ENCODE peak calls at places on chromosomes 7 and 10, in six cellular contexts. One of them, this sample, is unnamed.

GRCh38 chr7:130344248-130344866 is at the start of gene CPA5:
- DNase-seq in Right ventricle myocardium superior: no peak
- DNase-seq in stimulated activated CD8-positive, alpha-beta memory T cell treated with anti-CD3 and anti-CD28 coated beads, Interleukin-15, amount 100 ng/mL, for 24 hours: no peak
- DNase-seq in EL: no peak
- DNase-seq in CD8-positive, alpha-beta T cell: no peak
- DNase-seq in ELR: no peak
- DNase-seq in this sample: no peak

GRCh38 chr10:101227765-101228681 is 1.2 kb downstream of the LBX1 start:
- DNase-seq in ELR: no peak
- DNase-seq in stimulated activated CD8-positive, alpha-beta memory T cell treated with anti-CD3 and anti-CD28 coated beads, Interleukin-15, amount 100 ng/mL, for 24 hours: no peak
- DNase-seq in CD8-positive, alpha-beta T cell: no peak
- DNase-seq in Right ventricle myocardium superior: peak; percentile 18
- DNase-seq in EL: no peak
- DNase-seq in this sample: no peak

GRCh38 chr7:1532456-1533254 is 2.2 kb downstream of the MAFK start:
- DNase-seq in EL: peak; percentile 93
- DNase-seq in CD8-positive, alpha-beta T cell: peak; percentile 42
- DNase-seq in ELR: peak; percentile 99
- DNase-seq in stimulated activated CD8-positive, alpha-beta memory T cell treated with anti-CD3 and anti-CD28 coated beads, Interleukin-15, amount 100 ng/mL, for 24 hours: no peak
- DNase-seq in Right ventricle myocardium superior: peak; percentile 86
- DNase-seq in this sample: peak; percentile 93

GRCh38 chr10:131690805-131691239 is 210.0 kb upstream of the PPP2R2D start:
- DNase-seq in EL: no peak
- DNase-seq in ELR: no peak
- DNase-seq in stimulated activated CD8-positive, alpha-beta memory T cell treated with anti-CD3 and anti-CD28 coated beads, Interleukin-15, amount 100 ng/mL, for 24 hours: no peak
- DNase-seq in Right ventricle myocardium superior: no peak
- DNase-seq in CD8-positive, alpha-beta T cell: no peak
- DNase-seq in this sample: no peak

GRCh38 chr7:101172005-101172853 is 6.9 kb upstream of the VGF start:
- DNase-seq in EL: no peak
- DNase-seq in CD8-positive, alpha-beta T cell: no peak
- DNase-seq in Right ventricle myocardium superior: no peak
- DNase-seq in ELR: no peak
- DNase-seq in stimulated activated CD8-positive, alpha-beta memory T cell treated with anti-CD3 and anti-CD28 coated beads, Interleukin-15, amount 100 ng/mL, for 24 hours: no peak
- DNase-seq in this sample: no peak

GRCh38 chr7:2707481-2707880 is 19.5 kb downstream of the AMZ1 start:
- DNase-seq in Right ventricle myocardium superior: no peak
- DNase-seq in ELR: no peak
- DNase-seq in stimulated activated CD8-positive, alpha-beta memory T cell treated with anti-CD3 and anti-CD28 coated beads, Interleukin-15, amount 100 ng/mL, for 24 hours: no peak
- DNase-seq in CD8-positive, alpha-beta T cell: no peak
- DNase-seq in EL: no peak
- DNase-seq in this sample: no peak

GRCh38 chr10:33428706-33429105 is 94.2 kb upstream of the NRP1 start:
- DNase-seq in CD8-positive, alpha-beta T cell: no peak
- DNase-seq in EL: no peak
- DNase-seq in stimulated activated CD8-positive, alpha-beta memory T cell treated with anti-CD3 and anti-CD28 coated beads, Interleukin-15, amount 100 ng/mL, for 24 hours: no peak
- DNase-seq in ELR: no peak
- DNase-seq in Right ventricle myocardium superior: no peak
- DNase-seq in this sample: no peak

GRCh38 chr7:143289421-143289820 is 1.3 kb downstream of the CASP2 start:
- DNase-seq in stimulated activated CD8-positive, alpha-beta memory T cell treated with anti-CD3 and anti-CD28 coated beads, Interleukin-15, amount 100 ng/mL, for 24 hours: no peak
- DNase-seq in CD8-positive, alpha-beta T cell: no peak
- DNase-seq in ELR: peak; percentile 12
- DNase-seq in Right ventricle myocardium superior: no peak
- DNase-seq in EL: peak; percentile 13
- DNase-seq in this sample: peak; percentile 26

GRCh38 chr7:151925446-151926335 is 30.6 kb upstream of the GALNTL5 start:
- DNase-seq in EL: no peak
- DNase-seq in CD8-positive, alpha-beta T cell: no peak
- DNase-seq in stimulated activated CD8-positive, alpha-beta memory T cell treated with anti-CD3 and anti-CD28 coated beads, Interleukin-15, amount 100 ng/mL, for 24 hours: no peak
- DNase-seq in ELR: no peak
- DNase-seq in Right ventricle myocardium superior: peak; percentile 81
- DNase-seq in this sample: peak; percentile 43

GRCh38 chr10:58299580-58299979 is 30.6 kb downstream of the CISD1 start:
- DNase-seq in CD8-positive, alpha-beta T cell: peak; percentile 31
- DNase-seq in Right ventricle myocardium superior: peak; percentile 48
- DNase-seq in ELR: peak; percentile 69
- DNase-seq in EL: peak; percentile 50
- DNase-seq in stimulated activated CD8-positive, alpha-beta memory T cell treated with anti-CD3 and anti-CD28 coated beads, Interleukin-15, amount 100 ng/mL, for 24 hours: no peak
- DNase-seq in this sample: peak; percentile 46

GRCh38 chr7:138568655-138569054 is 108.6 kb downstream of the TRIM24 start:
- DNase-seq in stimulated activated CD8-positive, alpha-beta memory T cell treated with anti-CD3 and anti-CD28 coated beads, Interleukin-15, amount 100 ng/mL, for 24 hours: no peak
- DNase-seq in EL: no peak
- DNase-seq in ELR: no peak
- DNase-seq in CD8-positive, alpha-beta T cell: no peak
- DNase-seq in Right ventricle myocardium superior: no peak
- DNase-seq in this sample: no peak

GRCh38 chr10:132634947-132635271 is 97.3 kb downstream of the INPP5A start:
- DNase-seq in stimulated activated CD8-positive, alpha-beta memory T cell treated with anti-CD3 and anti-CD28 coated beads, Interleukin-15, amount 100 ng/mL, for 24 hours: no peak
- DNase-seq in EL: no peak
- DNase-seq in CD8-positive, alpha-beta T cell: no peak
- DNase-seq in Right ventricle myocardium superior: no peak
- DNase-seq in ELR: no peak
- DNase-seq in this sample: no peak

GRCh38 chr10:3424102-3424803 is 251.7 kb upstream of the PITRM1 start:
- DNase-seq in ELR: peak; percentile 89
- DNase-seq in stimulated activated CD8-positive, alpha-beta memory T cell treated with anti-CD3 and anti-CD28 coated beads, Interleukin-15, amount 100 ng/mL, for 24 hours: no peak
- DNase-seq in Right ventricle myocardium superior: peak; percentile 79
- DNase-seq in EL: peak; percentile 70
- DNase-seq in CD8-positive, alpha-beta T cell: no peak
- DNase-seq in this sample: peak; percentile 84

GRCh38 chr7:78578701-78579100 is 780.1 kb downstream of the PHTF2 start:
- DNase-seq in EL: no peak
- DNase-seq in Right ventricle myocardium superior: no peak
- DNase-seq in ELR: no peak
- DNase-seq in CD8-positive, alpha-beta T cell: no peak
- DNase-seq in stimulated activated CD8-positive, alpha-beta memory T cell treated with anti-CD3 and anti-CD28 coated beads, Interleukin-15, amount 100 ng/mL, for 24 hours: no peak
- DNase-seq in this sample: no peak

GRCh38 chr7:116122972-116123595 is 87.3 kb upstream of the TES start:
- DNase-seq in stimulated activated CD8-positive, alpha-beta memory T cell treated with anti-CD3 and anti-CD28 coated beads, Interleukin-15, amount 100 ng/mL, for 24 hours: no peak
- DNase-seq in Right ventricle myocardium superior: no peak
- DNase-seq in ELR: peak; percentile 68
- DNase-seq in EL: peak; percentile 36
- DNase-seq in CD8-positive, alpha-beta T cell: no peak
- DNase-seq in this sample: peak; percentile 47

GRCh38 chr10:102413053-102413705 is 5.4 kb downstream of the PSD start:
- DNase-seq in stimulated activated CD8-positive, alpha-beta memory T cell treated with anti-CD3 and anti-CD28 coated beads, Interleukin-15, amount 100 ng/mL, for 24 hours: no peak
- DNase-seq in CD8-positive, alpha-beta T cell: no peak
- DNase-seq in EL: no peak
- DNase-seq in Right ventricle myocardium superior: no peak
- DNase-seq in ELR: peak; percentile 57
- DNase-seq in this sample: peak; percentile 37

GRCh38 chr10:55750458-55750857 is 610.6 kb downstream of the ZWINT start:
- DNase-seq in EL: no peak
- DNase-seq in ELR: no peak
- DNase-seq in stimulated activated CD8-positive, alpha-beta memory T cell treated with anti-CD3 and anti-CD28 coated beads, Interleukin-15, amount 100 ng/mL, for 24 hours: no peak
- DNase-seq in CD8-positive, alpha-beta T cell: no peak
- DNase-seq in Right ventricle myocardium superior: no peak
- DNase-seq in this sample: no peak

GRCh38 chr10:102869290-102870198 is at the start of gene AS3MT:
- DNase-seq in EL: peak; percentile 49
- DNase-seq in stimulated activated CD8-positive, alpha-beta memory T cell treated with anti-CD3 and anti-CD28 coated beads, Interleukin-15, amount 100 ng/mL, for 24 hours: peak; percentile 0
- DNase-seq in ELR: peak; percentile 52
- DNase-seq in Right ventricle myocardium superior: peak; percentile 59
- DNase-seq in CD8-positive, alpha-beta T cell: no peak
- DNase-seq in this sample: no peak

GRCh38 chr10:12539350-12540164 is 190.2 kb downstream of the CAMK1D start:
- DNase-seq in ELR: no peak
- DNase-seq in EL: no peak
- DNase-seq in Right ventricle myocardium superior: no peak
- DNase-seq in CD8-positive, alpha-beta T cell: no peak
- DNase-seq in stimulated activated CD8-positive, alpha-beta memory T cell treated with anti-CD3 and anti-CD28 coated beads, Interleukin-15, amount 100 ng/mL, for 24 hours: no peak
- DNase-seq in this sample: no peak

GRCh38 chr7:473211-473734 is 46.4 kb downstream of the PDGFA start:
- DNase-seq in EL: no peak
- DNase-seq in ELR: no peak
- DNase-seq in Right ventricle myocardium superior: peak; percentile 29
- DNase-seq in CD8-positive, alpha-beta T cell: no peak
- DNase-seq in stimulated activated CD8-positive, alpha-beta memory T cell treated with anti-CD3 and anti-CD28 coated beads, Interleukin-15, amount 100 ng/mL, for 24 hours: no peak
- DNase-seq in this sample: peak; percentile 63

GRCh38 chr10:30554443-30554831 is 75.1 kb downstream of the LYZL2 start:
- DNase-seq in Right ventricle myocardium superior: no peak
- DNase-seq in EL: no peak
- DNase-seq in CD8-positive, alpha-beta T cell: no peak
- DNase-seq in ELR: no peak
- DNase-seq in stimulated activated CD8-positive, alpha-beta memory T cell treated with anti-CD3 and anti-CD28 coated beads, Interleukin-15, amount 100 ng/mL, for 24 hours: no peak
- DNase-seq in this sample: no peak